ENCODE peak calls at places on chromosome 6, in six cellular contexts. U, Q, Y, Z, L and C are unnamed samples.

GRCh38 chr6:110331816-110332215 is 26.3 kb downstream of the METTL24 start:
- DNase-seq in U (no peak), Q (no peak), Y (no peak), Z (no peak), L (no peak), C (no peak)

GRCh38 chr6:72721346-72721745 is 99.5 kb downstream of the KCNQ5 start:
- DNase-seq in U (no peak), Q (no peak), Y (no peak), Z (no peak), L (no peak), C (no peak)

GRCh38 chr6:51260003-51260402 is 441.3 kb downstream of the TFAP2B start:
- DNase-seq in U (no peak), Q (peak), Y (no peak), Z (no peak), L (no peak), C (no peak)

GRCh38 chr6:82951389-82951788 is 114.3 kb downstream of the UBE3D start:
- DNase-seq in U (no peak), Q (no peak), Y (no peak), Z (no peak), L (no peak), C (no peak)

GRCh38 chr6:75205776-75206334 is at the start of gene COL12A1:
- DNase-seq in U (peak), Q (peak), Y (no peak), Z (peak), L (peak), C (no peak)

GRCh38 chr6:139762587-139763031 is 388.2 kb upstream of the CITED2 start:
- DNase-seq in U (no peak), Q (no peak), Y (no peak), Z (no peak), L (no peak), C (peak)

GRCh38 chr6:108873251-108873650 is 25.0 kb downstream of the ARMC2 start:
- DNase-seq in U (no peak), Q (no peak), Y (no peak), Z (no peak), L (no peak), C (no peak)

GRCh38 chr6:135703621-135704020 is 147.9 kb upstream of the PDE7B start:
- DNase-seq in U (no peak), Q (no peak), Y (no peak), Z (no peak), L (no peak), C (peak)

GRCh38 chr6:27575594-27576361 is 102.9 kb upstream of the ZNF184 start:
- DNase-seq in U (no peak), Q (no peak), Y (peak), Z (peak), L (no peak), C (peak)

GRCh38 chr6:18154507-18155272 is at the start of gene TPMT:
- DNase-seq in U (peak), Q (no peak), Y (no peak), Z (no peak), L (no peak), C (no peak)

GRCh38 chr6:28597217-28597835 is 71.6 kb downstream of the GPX5 start:
- DNase-seq in U (peak), Q (peak), Y (peak), Z (peak), L (peak), C (peak)

GRCh38 chr6:17159240-17159639 is 57.4 kb downstream of the STMND1 start:
- DNase-seq in U (no peak), Q (no peak), Y (peak), Z (no peak), L (no peak), C (no peak)

GRCh38 chr6:14059791-14060436 is 57.7 kb upstream of the CD83 start:
- DNase-seq in U (no peak), Q (no peak), Y (no peak), Z (no peak), L (no peak), C (no peak)

GRCh38 chr6:107657755-107658461 is 166.2 kb downstream of the SCML4 start:
- DNase-seq in U (no peak), Q (no peak), Y (no peak), Z (no peak), L (peak), C (peak)

GRCh38 chr6:13336553-13336952 is 8.2 kb upstream of the TBC1D7 start:
- DNase-seq in U (peak), Q (peak), Y (peak), Z (peak), L (peak), C (peak)

GRCh38 chr6:71808865-71809264 is 77.5 kb upstream of the RIMS1 start:
- DNase-seq in U (no peak), Q (no peak), Y (no peak), Z (no peak), L (no peak), C (no peak)

GRCh38 chr6:130811932-130812331 is 15.3 kb upstream of the SMLR1 start:
- DNase-seq in U (no peak), Q (no peak), Y (peak), Z (no peak), L (no peak), C (no peak)

GRCh38 chr6:136562211-136562610 is 12.0 kb upstream of the MAP7 start:
- DNase-seq in U (no peak), Q (no peak), Y (no peak), Z (no peak), L (no peak), C (no peak)

GRCh38 chr6:138007014-138007472 is 100.2 kb downstream of the PERP start:
- DNase-seq in U (peak), Q (peak), Y (peak), Z (peak), L (peak), C (peak)

GRCh38 chr6:95364016-95364604 is 213.2 kb upstream of the MANEA start:
- DNase-seq in U (peak), Q (no peak), Y (peak), Z (peak), L (no peak), C (peak)

GRCh38 chr6:151286192-151286591 is 46.4 kb downstream of the AKAP12 start:
- DNase-seq in U (no peak), Q (no peak), Y (no peak), Z (no peak), L (peak), C (no peak)

GRCh38 chr6:62102387-62102786 is 183.6 kb downstream of the KHDRBS2 start:
- DNase-seq in U (no peak), Q (no peak), Y (no peak), Z (no peak), L (no peak), C (no peak)

GRCh38 chr6:122996797-122997520 is 924 bp downstream of the CLVS2 start:
- DNase-seq in U (no peak), Q (no peak), Y (no peak), Z (no peak), L (no peak), C (no peak)

GRCh38 chr6:131951576-131952230 is 531 bp upstream of the CCN2 start:
- DNase-seq in U (no peak), Q (no peak), Y (no peak), Z (no peak), L (no peak), C (no peak)

GRCh38 chr6:125271486-125272159 is 30.1 kb downstream of the HDDC2 start:
- DNase-seq in U (no peak), Q (no peak), Y (no peak), Z (no peak), L (no peak), C (no peak)

GRCh38 chr6:138289739-138290138 is 71.4 kb upstream of the PBOV1 start:
- DNase-seq in U (peak), Q (peak), Y (peak), Z (no peak), L (no peak), C (peak)

GRCh38 chr6:106560966-106561740 is 68.1 kb downstream of the RTN4IP1 start:
- DNase-seq in U (no peak), Q (no peak), Y (no peak), Z (no peak), L (no peak), C (peak)
- TF ChIP-seq MAX in U (no peak), Q (no peak), Y (no peak), Z (no peak), L (no peak), C (no peak)

GRCh38 chr6:24551139-24551538 is 56.4 kb downstream of the ALDH5A1 start:
- DNase-seq in U (no peak), Q (no peak), Y (no peak), Z (no peak), L (no peak), C (no peak)
- TF ChIP-seq MAX in U (no peak), Q (no peak), Y (no peak), Z (no peak), L (no peak), C (no peak)

GRCh38 chr6:158825951-158826306 is 6.8 kb upstream of the EZR start:
- DNase-seq in U (no peak), Q (no peak), Y (no peak), Z (no peak), L (no peak), C (no peak)
- TF ChIP-seq MAX in U (no peak), Q (no peak), Y (no peak), Z (no peak), L (no peak), C (no peak)

GRCh38 chr6:57113105-57113504 is 23.1 kb downstream of the ZNF451 start:
- DNase-seq in U (no peak), Q (no peak), Y (no peak), Z (no peak), L (no peak), C (no peak)

GRCh38 chr6:57106990-57107389 is 17.0 kb downstream of the ZNF451 start:
- DNase-seq in U (no peak), Q (no peak), Y (peak), Z (no peak), L (no peak), C (no peak)

GRCh38 chr6:57109905-57110304 is 19.9 kb downstream of the ZNF451 start:
- DNase-seq in U (no peak), Q (no peak), Y (no peak), Z (no peak), L (no peak), C (no peak)

GRCh38 chr6:57104350-57104749 is 14.4 kb downstream of the ZNF451 start:
- DNase-seq in U (no peak), Q (no peak), Y (no peak), Z (no peak), L (no peak), C (peak)

GRCh38 chr6:57108691-57109090 is 18.7 kb downstream of the ZNF451 start:
- DNase-seq in U (no peak), Q (no peak), Y (no peak), Z (no peak), L (no peak), C (no peak)
- TF ChIP-seq MAX in U (no peak), Q (no peak), Y (no peak), Z (no peak), L (no peak), C (no peak)

DNA sequence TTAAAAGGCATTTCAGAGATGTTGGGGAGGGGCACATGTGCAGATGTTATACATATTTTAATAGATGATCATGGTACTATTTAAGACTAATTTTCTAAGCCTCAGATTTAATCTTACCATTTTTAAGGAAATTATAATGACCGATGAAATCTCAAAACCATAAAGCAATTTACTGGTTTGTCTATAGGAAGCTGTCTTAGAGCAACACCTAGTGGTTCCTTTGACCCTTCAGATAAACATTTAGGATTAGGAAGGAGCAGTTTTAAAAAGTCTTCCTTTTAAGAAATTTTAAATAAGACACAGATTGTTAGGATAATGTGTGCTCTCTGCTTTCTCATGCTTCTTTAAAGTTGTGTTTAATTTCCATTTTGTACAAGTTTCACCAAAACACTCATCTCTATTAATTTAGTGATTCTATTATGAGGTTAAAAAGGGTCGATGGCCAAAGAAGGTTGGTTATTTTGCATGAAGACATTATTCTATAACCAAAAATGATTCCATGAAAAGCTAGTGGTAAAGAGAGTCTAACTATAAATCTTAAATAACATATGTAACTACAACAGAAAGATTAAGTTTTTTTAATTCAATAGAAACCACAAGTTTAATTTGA is 376.4 kb downstream of the HACE1 start:
- DNase-seq in U (no peak), Q (no peak), Y (peak), Z (peak), L (no peak), C (peak)
- TF ChIP-seq MAX in U (no peak), Q (no peak), Y (no peak), Z (no peak), L (no peak), C (no peak)

DNA sequence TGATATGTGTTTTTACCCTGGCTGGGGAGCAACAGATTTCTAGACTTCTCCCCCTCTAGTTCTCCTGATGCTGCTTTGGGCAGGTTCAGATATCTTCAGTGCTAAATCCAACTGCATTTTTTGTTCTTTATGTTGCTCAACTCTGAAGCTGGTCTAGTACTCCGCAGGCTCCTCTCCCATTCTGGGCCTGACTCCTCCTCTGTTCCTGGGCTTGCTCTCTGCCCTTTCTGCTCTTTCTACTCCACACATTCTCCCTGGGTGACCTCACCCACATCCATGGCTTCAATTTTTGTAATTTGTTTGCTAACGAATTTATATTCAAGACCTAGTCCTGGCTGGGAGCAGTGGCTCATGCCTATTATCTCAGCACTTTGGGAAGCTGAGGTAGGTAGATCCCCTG is 6.4 kb downstream of the FYN start:
- DNase-seq in U (no peak), Q (no peak), Y (no peak), Z (no peak), L (no peak), C (no peak)
- TF ChIP-seq MAX in U (no peak), Q (no peak), Y (no peak), Z (no peak), L (no peak), C (no peak)

DNA sequence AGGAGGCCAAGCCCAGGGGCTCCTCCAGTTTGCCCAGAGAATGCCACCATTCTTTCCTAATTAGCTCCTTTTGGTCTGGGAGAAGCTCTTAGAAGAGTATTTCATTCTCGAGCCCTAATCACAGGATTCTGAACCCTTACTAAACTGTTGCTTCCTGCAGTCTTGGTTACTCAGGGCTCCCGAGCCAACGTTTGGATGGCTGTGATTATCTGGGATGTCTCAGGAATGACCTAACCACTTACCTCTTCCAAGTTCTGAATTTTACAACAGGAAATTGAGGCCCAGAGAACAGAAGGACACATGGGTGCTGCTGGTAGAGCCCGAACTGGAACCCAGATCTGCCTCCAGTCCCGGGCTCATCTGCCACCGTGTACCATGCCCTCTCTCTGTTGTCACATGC is 22.2 kb upstream of the PNPLA1 start:
- DNase-seq in U (no peak), Q (no peak), Y (no peak), Z (no peak), L (peak), C (no peak)
- TF ChIP-seq MAX in U (no peak), Q (no peak), Y (no peak), Z (no peak), L (no peak), C (no peak)

GRCh38 chr6:169981051-169981450 is 229.6 kb downstream of the ERMARD start:
- DNase-seq in U (no peak), Q (no peak), Y (no peak), Z (no peak), L (no peak), C (no peak)

GRCh38 chr6:169982461-169983386 is 231.3 kb downstream of the ERMARD start:
- DNase-seq in U (no peak), Q (no peak), Y (no peak), Z (no peak), L (no peak), C (no peak)

GRCh38 chr6:169981568-169981967 is 230.1 kb downstream of the ERMARD start:
- DNase-seq in U (no peak), Q (no peak), Y (no peak), Z (no peak), L (no peak), C (no peak)

GRCh38 chr6:169983651-169984050 is 232.2 kb downstream of the ERMARD start:
- DNase-seq in U (no peak), Q (no peak), Y (no peak), Z (no peak), L (no peak), C (no peak)

DNA sequence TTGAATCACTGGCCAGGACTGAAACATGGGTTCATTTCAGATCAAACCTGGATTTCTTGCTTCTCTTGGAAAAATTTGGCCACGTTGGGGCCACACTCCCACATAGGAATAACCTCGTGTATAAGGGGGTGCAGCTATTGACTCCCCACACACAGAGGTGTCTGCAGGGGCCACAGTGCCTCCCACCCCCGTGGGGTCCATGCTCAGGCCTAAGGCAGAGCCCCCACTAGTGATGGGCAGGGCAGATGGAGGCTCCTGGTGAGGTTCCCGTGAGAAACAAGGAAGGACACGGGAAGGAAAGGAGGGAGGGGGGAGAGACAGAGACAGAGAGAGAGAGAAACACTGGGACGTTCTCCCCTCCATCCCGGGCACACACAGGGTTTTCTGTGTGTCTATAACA is 230.5 kb downstream of the ERMARD start:
- DNase-seq in U (no peak), Q (no peak), Y (no peak), Z (no peak), L (no peak), C (no peak)
- TF ChIP-seq MAX in U (no peak), Q (no peak), Y (no peak), Z (no peak), L (no peak), C (no peak)

GRCh38 chr6:146312606-146313005 is 231.0 kb upstream of the RAB32 start:
- DNase-seq in U (no peak), Q (no peak), Y (no peak), Z (no peak), L (no peak), C (no peak)
- TF ChIP-seq MAX in U (no peak), Q (no peak), Y (no peak), Z (no peak), L (no peak), C (no peak)

DNA sequence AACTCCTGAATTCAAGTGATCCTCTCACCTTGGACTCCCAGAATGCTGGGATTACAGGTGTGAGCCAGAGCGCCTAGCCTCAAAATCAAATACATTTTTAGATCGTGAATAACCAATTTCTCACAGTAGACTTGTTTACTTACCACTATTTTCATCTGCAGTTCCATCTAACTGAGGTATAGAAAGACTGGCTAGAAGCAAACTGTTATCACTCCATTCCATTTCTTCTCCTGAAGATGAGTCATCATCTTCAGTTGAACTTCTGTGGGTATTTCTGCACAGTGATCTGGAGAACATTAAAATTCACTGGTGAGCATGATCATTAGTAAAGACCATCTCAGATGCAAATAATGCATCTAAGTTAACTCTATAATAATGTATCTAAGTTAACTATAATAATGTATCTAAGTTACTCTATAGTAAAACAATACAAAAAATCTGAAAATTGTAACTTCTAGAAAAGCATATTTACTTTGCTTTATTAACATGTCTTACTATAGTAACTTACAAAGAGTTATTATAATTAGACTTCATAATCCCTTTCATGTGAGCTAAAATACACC is 105.4 kb downstream of the REV3L start:
- DNase-seq in U (no peak), Q (no peak), Y (no peak), Z (no peak), L (no peak), C (no peak)
- TF ChIP-seq MAX in U (no peak), Q (no peak), Y (no peak), Z (no peak), L (no peak), C (no peak)